ENCODE peak calls at places on chromosomes 11 and 22, in nine cellular contexts. H is upper lobe of right lung; E is fibroblast of pulmonary artery; M is HFF-Myc; W is foreskin keratinocyte; S is lower lobe of right lung; G is CD4-positive, alpha-beta T cell; U is GM12865; I is progenitor cell of endocrine pancreas. X is an unnamed sample.

GRCh38 chr11:27166130-27166529 is 125.5 kb downstream of the BBOX1 start:
- DNase-seq in H (no peak), E (no peak), M (no peak), W (no peak), S (no peak), G (no peak), U (no peak), I (no peak), X (no peak)

GRCh38 chr22:38489561-38490133 is 16.5 kb downstream of the DDX17 start:
- DNase-seq in H (no peak), E (no peak), M (no peak), W (no peak), S (no peak), G (no peak), U (no peak), I (no peak), X (no peak)

GRCh38 chr11:46108752-46109151 is 12.5 kb downstream of the PHF21A start:
- DNase-seq in H (no peak), E (no peak), M (no peak), W (no peak), S (no peak), G (no peak), U (no peak), I (no peak), X (no peak)

GRCh38 chr11:77144854-77145428 is 16.9 kb downstream of the MYO7A start:
- DNase-seq in H (no peak), E (no peak), M (no peak), W (no peak), S (no peak), G (no peak), U (no peak), I (no peak), X (no peak)

GRCh38 chr11:46198873-46199250 is 77.6 kb upstream of the PHF21A start:
- DNase-seq in H (no peak), E (no peak), M (no peak), W (no peak), S (no peak), G (no peak), U (no peak), I (no peak), X (no peak)

GRCh38 chr11:1077417-1078119 is 2.9 kb downstream of the MUC2 start:
- DNase-seq in H (peak), E (no peak), M (no peak), W (no peak), S (peak), G (no peak), U (no peak), I (no peak), X (peak)

GRCh38 chr11:111303476-111303875 is 5.1 kb downstream of the POU2AF3 start:
- DNase-seq in H (no peak), E (no peak), M (no peak), W (peak), S (peak), G (no peak), U (no peak), I (no peak), X (peak)

GRCh38 chr22:27667121-27667843 is 134.3 kb downstream of the MN1 start:
- DNase-seq in H (no peak), E (peak), M (no peak), W (no peak), S (no peak), G (no peak), U (no peak), I (no peak), X (peak)

GRCh38 chr22:31333648-31334047 is 12.5 kb downstream of the PATZ1 start:
- DNase-seq in H (no peak), E (no peak), M (no peak), W (no peak), S (no peak), G (no peak), U (no peak), I (no peak), X (no peak)

GRCh38 chr11:77411238-77411637 is 62.7 kb downstream of the PAK1 start:
- DNase-seq in H (peak), E (peak), M (no peak), W (peak), S (peak), G (peak), U (peak), I (no peak), X (peak)

GRCh38 chr11:1120532-1121342 is 37.0 kb upstream of the MUC5AC start:
- DNase-seq in H (no peak), E (no peak), M (no peak), W (no peak), S (no peak), G (no peak), U (no peak), I (peak), X (peak)

GRCh38 chr11:20226936-20227335 is 66.7 kb upstream of the DBX1 start:
- DNase-seq in H (no peak), E (no peak), M (peak), W (peak), S (no peak), G (no peak), U (no peak), I (no peak), X (no peak)

DNA sequence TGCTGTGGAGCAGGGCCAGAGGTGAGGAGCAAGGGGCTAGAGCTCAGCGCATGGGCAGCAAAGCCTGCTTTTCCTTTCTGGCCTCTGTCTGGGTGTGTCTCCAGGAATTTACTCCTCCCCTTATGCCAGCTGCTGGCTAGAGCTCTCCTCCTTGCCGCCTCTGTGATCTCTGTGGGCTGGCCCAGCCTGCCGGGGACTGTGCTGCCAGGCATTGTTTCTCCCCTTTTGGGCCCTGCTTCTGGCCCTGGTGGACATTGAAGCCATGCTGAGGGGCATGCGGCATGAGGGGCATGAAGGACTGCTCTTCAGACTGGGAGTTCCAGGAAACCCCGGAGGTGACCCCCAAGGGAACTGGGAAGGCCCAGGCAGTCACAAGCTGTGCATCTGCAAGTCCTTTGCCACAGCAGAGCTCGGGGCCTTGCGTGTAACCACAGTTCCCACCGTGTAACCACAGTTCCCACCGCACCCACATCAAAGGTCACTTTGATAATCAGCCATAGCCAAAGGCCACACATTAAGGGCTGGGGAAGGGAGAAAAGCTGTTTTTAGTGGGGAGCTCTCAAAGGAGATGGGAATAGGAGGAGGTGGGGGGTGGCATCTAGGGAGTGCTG is 62.1 kb downstream of the PPFIBP2 start:
- DNase-seq in H (no peak), E (no peak), M (no peak), W (no peak), S (no peak), G (peak), U (peak), I (no peak), X (peak)
- TF ChIP-seq CTCF in H (no peak), E (no peak), M (no peak), W (no peak), S (no peak), G (no peak), U (no peak), I (no peak), X (no peak)

DNA sequence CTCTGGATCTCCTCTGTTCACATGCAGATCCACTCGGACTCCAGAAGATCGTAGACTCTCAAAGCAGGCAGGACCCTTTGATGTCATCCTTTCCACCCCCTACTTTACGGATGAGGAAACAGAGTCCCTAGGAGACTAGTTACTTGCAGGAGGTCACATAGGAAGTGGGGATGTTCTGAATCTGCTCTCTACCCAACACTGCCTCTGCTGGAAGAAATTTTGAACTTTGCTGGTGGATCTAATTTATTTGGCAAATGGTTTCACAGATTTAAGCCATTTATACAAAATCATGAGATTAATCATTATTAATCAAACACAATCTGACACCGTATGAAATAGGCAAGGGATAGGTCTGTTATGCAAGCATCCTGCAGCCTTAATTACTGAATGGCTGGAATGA is 55.0 kb upstream of the USP47 start:
- DNase-seq in H (no peak), E (peak), M (no peak), W (no peak), S (no peak), G (no peak), U (no peak), I (no peak), X (no peak)
- TF ChIP-seq CTCF in H (peak), E (peak), M (peak), W (peak), S (peak), G (no peak), U (peak), I (peak), X (peak)

DNA sequence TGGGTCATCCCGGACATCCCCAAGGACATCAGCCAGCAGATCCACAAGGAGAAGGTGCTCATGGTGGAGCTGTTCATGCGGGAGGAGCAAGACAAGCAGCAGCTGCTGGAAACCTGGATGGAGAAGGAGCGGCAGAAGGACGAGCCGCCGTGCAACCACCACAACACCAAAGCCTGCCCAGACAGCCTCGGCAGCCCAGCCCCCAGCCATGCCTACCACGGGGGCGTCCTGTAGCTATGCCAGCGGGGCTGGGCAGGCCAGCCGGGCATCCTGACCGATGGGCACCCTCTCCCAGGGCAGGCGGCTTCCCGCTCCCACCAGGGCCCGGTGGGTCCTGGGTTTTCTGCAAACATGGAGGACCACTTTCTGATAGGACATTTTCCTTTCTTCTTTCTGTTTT is 15.3 kb upstream of the FADD start:
- DNase-seq in H (no peak), E (no peak), M (no peak), W (no peak), S (no peak), G (no peak), U (no peak), I (no peak), X (peak)
- TF ChIP-seq CTCF in H (no peak), E (no peak), M (no peak), W (no peak), S (no peak), G (no peak), U (no peak), I (no peak), X (no peak)

GRCh38 chr11:85823816-85824215 is 12.9 kb upstream of the SYTL2 start:
- DNase-seq in H (no peak), E (no peak), M (no peak), W (no peak), S (no peak), G (peak), U (peak), I (no peak), X (no peak)

GRCh38 chr11:85828640-85828978 is 17.7 kb upstream of the SYTL2 start:
- DNase-seq in H (no peak), E (no peak), M (no peak), W (no peak), S (no peak), G (no peak), U (no peak), I (no peak), X (no peak)

GRCh38 chr11:85825590-85825989 is 14.6 kb upstream of the SYTL2 start:
- DNase-seq in H (no peak), E (no peak), M (no peak), W (no peak), S (no peak), G (no peak), U (no peak), I (no peak), X (no peak)

GRCh38 chr11:85827768-85828639 is 17.1 kb upstream of the SYTL2 start:
- DNase-seq in H (no peak), E (peak), M (peak), W (peak), S (no peak), G (no peak), U (no peak), I (no peak), X (no peak)

GRCh38 chr11:85826096-85826855 is 15.3 kb upstream of the SYTL2 start:
- DNase-seq in H (no peak), E (peak), M (no peak), W (no peak), S (no peak), G (no peak), U (peak), I (no peak), X (no peak)
- TF ChIP-seq CTCF in H (peak), E (peak), M (peak), W (peak), S (peak), G (peak), U (peak), I (peak), X (peak)

GRCh38 chr11:73387594-73388021 is 11.4 kb downstream of the RELT start:
- DNase-seq in H (no peak), E (no peak), M (no peak), W (no peak), S (peak), G (no peak), U (no peak), I (no peak), X (no peak)
- TF ChIP-seq CTCF in H (no peak), E (no peak), M (no peak), W (no peak), S (no peak), G (no peak), U (no peak), I (no peak), X (no peak)